ENCODE peak calls at places on chromosome 21, in four cellular contexts. M, N, I and T are unnamed samples.

GRCh38 chr21:25350056-25350455 is 257.2 kb downstream of the MRPL39 start:
- DNase-seq in M (no peak), N (peak), I (no peak), T (no peak)

GRCh38 chr21:28516996-28517592 is 475.6 kb downstream of the LTN1 start:
- DNase-seq in M (peak), N (no peak), I (peak), T (peak)

GRCh38 chr21:37130971-37131370 is 57.9 kb downstream of the TTC3 start:
- DNase-seq in M (no peak), N (peak), I (no peak), T (no peak)

GRCh38 chr21:29718081-29718815 is 221.5 kb downstream of the GRIK1 start:
- DNase-seq in M (no peak), N (peak), I (no peak), T (no peak)

GRCh38 chr21:31447477-31447876 is 103.4 kb upstream of the TIAM1 start:
- DNase-seq in M (no peak), N (peak), I (no peak), T (no peak)

GRCh38 chr21:21406918-21407317 is 408.7 kb downstream of the NCAM2 start:
- DNase-seq in M (no peak), N (no peak), I (no peak), T (no peak)

GRCh38 chr21:45974073-45975016 is 7.2 kb upstream of the COL6A1 start:
- DNase-seq in M (no peak), N (peak), I (peak), T (peak)

GRCh38 chr21:25834376-25834775 is 99.6 kb downstream of the GABPA start:
- DNase-seq in M (no peak), N (no peak), I (no peak), T (no peak)

GRCh38 chr21:29217818-29218252 is 80.9 kb upstream of the BACH1 start:
- DNase-seq in M (peak), N (peak), I (no peak), T (no peak)

GRCh38 chr21:30083120-30083945 is 83.3 kb downstream of the CLDN17 start:
- DNase-seq in M (no peak), N (no peak), I (no peak), T (no peak)

GRCh38 chr21:36535618-36536241 is 55.8 kb upstream of the CLDN14 start:
- DNase-seq in M (no peak), N (no peak), I (no peak), T (no peak)

GRCh38 chr21:46056450-46056903 is 41.4 kb upstream of the COL6A2 start:
- DNase-seq in M (no peak), N (peak), I (peak), T (peak)

GRCh38 chr21:29335720-29336119 is 37.0 kb downstream of the BACH1 start:
- DNase-seq in M (no peak), N (peak), I (no peak), T (no peak)

GRCh38 chr21:30434033-30434631 is 4.1 kb downstream of the KRTAP13-4 start:
- DNase-seq in M (no peak), N (no peak), I (no peak), T (no peak)

GRCh38 chr21:43712268-43712942 is 6.5 kb upstream of the PDXK start:
- DNase-seq in M (peak), N (peak), I (no peak), T (no peak)

GRCh38 chr21:28738305-28738704 is 254.4 kb downstream of the LTN1 start:
- DNase-seq in M (no peak), N (no peak), I (no peak), T (no peak)

GRCh38 chr21:32348604-32349332 is 44.0 kb downstream of the URB1 start:
- DNase-seq in M (no peak), N (no peak), I (no peak), T (peak)

GRCh38 chr21:15094706-15095105 is 29.9 kb upstream of the NRIP1 start:
- DNase-seq in M (no peak), N (no peak), I (no peak), T (no peak)

GRCh38 chr21:16811011-16811410 is 701.8 kb upstream of the CXADR start:
- DNase-seq in M (no peak), N (no peak), I (no peak), T (no peak)

GRCh38 chr21:16870116-16870515 is 642.7 kb upstream of the CXADR start:
- DNase-seq in M (no peak), N (peak), I (no peak), T (no peak)

GRCh38 chr21:36990508-36991205 is 15.8 kb upstream of the RIPPLY3 start:
- DNase-seq in M (no peak), N (no peak), I (no peak), T (no peak)

GRCh38 chr21:21029159-21029558 is 30.9 kb downstream of the NCAM2 start:
- DNase-seq in M (no peak), N (no peak), I (no peak), T (no peak)

GRCh38 chr21:29586696-29587095 is 288.0 kb downstream of the BACH1 start:
- DNase-seq in M (no peak), N (peak), I (no peak), T (no peak)

GRCh38 chr21:21187579-21187978 is 189.4 kb downstream of the NCAM2 start:
- DNase-seq in M (no peak), N (peak), I (no peak), T (no peak)

GRCh38 chr21:45768011-45768740 is 124.7 kb downstream of the PCBP3 start:
- DNase-seq in M (no peak), N (peak), I (no peak), T (peak)

GRCh38 chr21:46048926-46049889 is 48.7 kb upstream of the COL6A2 start:
- DNase-seq in M (no peak), N (peak), I (peak), T (peak)

GRCh38 chr21:31908106-31909031 is 35.5 kb downstream of the HUNK start:
- DNase-seq in M (no peak), N (peak), I (peak), T (peak)

GRCh38 chr21:45980697-45981096 is 873 bp upstream of the COL6A1 start:
- DNase-seq in M (no peak), N (no peak), I (no peak), T (no peak)

GRCh38 chr21:46559291-46559983 is 45.4 kb downstream of the S100B start:
- DNase-seq in M (no peak), N (no peak), I (no peak), T (peak)

GRCh38 chr21:25567472-25567871 is 39.8 kb downstream of the MRPL39 start:
- DNase-seq in M (no peak), N (no peak), I (no peak), T (no peak)

GRCh38 chr21:25457411-25457810 is 149.9 kb downstream of the MRPL39 start:
- DNase-seq in M (no peak), N (peak), I (no peak), T (no peak)

GRCh38 chr21:21286170-21286798 is 288.1 kb downstream of the NCAM2 start:
- DNase-seq in M (no peak), N (no peak), I (no peak), T (no peak)

GRCh38 chr21:28392436-28392835 is 600.2 kb downstream of the LTN1 start:
- DNase-seq in M (no peak), N (peak), I (no peak), T (no peak)

GRCh38 chr21:17585875-17586450 is 26.7 kb downstream of the BTG3 start:
- DNase-seq in M (peak), N (peak), I (no peak), T (no peak)

GRCh38 chr21:37198989-37199924 is 67.9 kb downstream of the VPS26C start:
- DNase-seq in M (no peak), N (peak), I (no peak), T (no peak)

GRCh38 chr21:36820176-36821031 is 121.5 kb downstream of the SIM2 start:
- DNase-seq in M (no peak), N (no peak), I (no peak), T (no peak)

GRCh38 chr21:25107708-25108107 is 499.6 kb downstream of the MRPL39 start:
- DNase-seq in M (no peak), N (peak), I (no peak), T (no peak)

GRCh38 chr21:33403786-33404571 is 766 bp downstream of the IFNGR2 start:
- DNase-seq in M (no peak), N (peak), I (peak), T (peak)
- TF ChIP-seq POLR2A in M (no peak), N (peak), I (peak), T (no peak)

DNA sequence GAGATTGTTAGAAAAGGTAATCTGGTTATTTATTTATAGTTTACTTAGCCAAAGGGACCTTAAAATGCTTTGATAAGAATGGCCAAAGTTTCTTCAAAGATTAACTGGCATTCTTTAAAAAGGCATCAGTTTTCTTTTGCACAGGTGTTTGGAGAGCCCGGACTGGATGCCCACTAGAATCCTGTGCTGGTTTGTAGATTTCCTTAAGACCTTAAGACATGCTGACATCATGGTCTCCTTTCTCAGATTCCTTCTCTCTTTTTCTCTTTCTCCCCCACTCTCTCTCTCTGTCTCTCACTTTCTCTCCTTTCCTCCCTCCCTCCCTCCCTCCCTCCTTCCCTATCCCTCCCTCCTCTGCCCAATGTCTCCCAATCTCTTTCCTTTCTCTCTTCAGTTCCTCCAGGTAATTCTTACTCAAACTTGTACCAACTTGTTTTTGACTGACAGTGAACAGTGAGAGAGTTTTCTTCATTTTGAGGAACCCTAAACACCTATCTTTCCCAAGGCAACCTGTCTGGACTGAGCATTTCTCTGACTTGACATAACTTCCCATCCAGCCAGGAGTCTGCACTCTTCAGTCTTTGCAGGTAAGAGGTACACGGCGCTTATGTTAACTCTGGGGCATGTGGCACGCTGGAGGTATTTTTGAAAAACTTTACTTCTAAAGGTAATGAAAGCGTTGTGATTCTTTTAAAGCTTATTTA is at the start of gene KCNJ15:
- DNase-seq in M (no peak), N (no peak), I (no peak), T (no peak)
- H3K4me3 ChIP-seq in M (no peak), N (no peak), I (no peak), T (no peak)

DNA sequence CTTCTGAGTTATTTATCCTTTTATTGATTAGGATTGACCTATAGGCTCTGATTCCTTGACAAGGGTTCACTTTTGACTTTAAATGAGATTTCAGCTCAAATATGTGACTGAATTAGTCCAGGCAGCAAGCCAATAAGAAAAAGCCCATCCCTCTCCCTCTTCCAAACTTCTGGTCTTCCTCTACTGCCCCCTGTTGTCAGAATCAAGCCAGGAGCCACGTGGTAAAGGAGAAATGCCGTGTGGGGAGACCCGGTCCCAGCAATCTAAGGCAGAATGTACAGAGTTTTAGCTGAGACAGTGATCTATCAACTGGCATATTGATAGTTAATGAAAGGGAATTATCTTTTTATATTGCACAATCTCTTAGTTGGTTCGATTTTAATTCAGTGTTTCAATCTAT is 5.2 kb downstream of the ADAMTS5 start:
- DNase-seq in M (no peak), N (no peak), I (peak), T (no peak)
- TF ChIP-seq CTCF in M (no peak), N (peak), I (no peak), T (no peak)

GRCh38 chr21:34836103-34836932 is 167.5 kb downstream of the CLIC6 start:
- DNase-seq in M (peak), N (peak), I (peak), T (peak)
- TF ChIP-seq POLR2A in M (no peak), N (no peak), I (no peak), T (no peak)

GRCh38 chr21:40176732-40177131 is 309.5 kb downstream of the PCP4 start:
- DNase-seq in M (no peak), N (no peak), I (no peak), T (no peak)
- H3K4me3 ChIP-seq in M (no peak), N (no peak), I (no peak), T (no peak)

GRCh38 chr21:44751799-44752636 is 40.6 kb upstream of the TSPEAR start:
- DNase-seq in M (no peak), N (no peak), I (no peak), T (no peak)

GRCh38 chr21:44750675-44751025 is 39.3 kb upstream of the TSPEAR start:
- DNase-seq in M (no peak), N (no peak), I (no peak), T (no peak)

GRCh38 chr21:44751186-44751798 is 39.9 kb upstream of the TSPEAR start:
- DNase-seq in M (no peak), N (no peak), I (no peak), T (no peak)

GRCh38 chr21:44753357-44753756 is 42.0 kb upstream of the TSPEAR start:
- DNase-seq in M (no peak), N (no peak), I (no peak), T (no peak)

GRCh38 chr21:44752701-44753235 is 41.4 kb upstream of the TSPEAR start:
- DNase-seq in M (no peak), N (no peak), I (no peak), T (no peak)
- TF ChIP-seq CTCF in M (no peak), N (no peak), I (no peak), T (no peak)

GRCh38 chr21:42039470-42039901 is 29.3 kb upstream of the ZBTB21 start:
- DNase-seq in M (no peak), N (peak), I (no peak), T (peak)

GRCh38 chr21:42036313-42036712 is 26.2 kb upstream of the ZBTB21 start:
- DNase-seq in M (no peak), N (no peak), I (no peak), T (no peak)

GRCh38 chr21:42038826-42039425 is 28.8 kb upstream of the ZBTB21 start:
- DNase-seq in M (no peak), N (peak), I (no peak), T (no peak)

GRCh38 chr21:42038393-42038792 is 28.2 kb upstream of the ZBTB21 start:
- DNase-seq in M (no peak), N (no peak), I (no peak), T (no peak)

GRCh38 chr21:42037943-42038342 is 27.8 kb upstream of the ZBTB21 start:
- DNase-seq in M (no peak), N (no peak), I (no peak), T (no peak)
- TF ChIP-seq POLR2A in M (no peak), N (no peak), I (no peak), T (no peak)